ENCODE peak calls at places on chromosomes 11 and 22, in six cellular contexts. B is substantia nigra, X is pancreas, U is anterior cingulate cortex, A is heart right ventricle, M is DMS79 treated with DMSO at 0.1 percent for 48 hours. G is an unnamed sample.

GRCh38 chr22:45937960-45938359 is 39.0 kb downstream of the WNT7B start:
- DNase-seq in B (no peak), X (no peak), U (no peak), A (no peak), M (no peak), G (no peak)

GRCh38 chr22:20783844-20784723 is 10.2 kb downstream of the SERPIND1 start:
- DNase-seq in B (no peak), X (peak), U (peak), A (no peak), M (peak), G (peak)

GRCh38 chr22:19062139-19062789 is 59.9 kb downstream of the DGCR2 start:
- DNase-seq in B (no peak), X (peak), U (no peak), A (no peak), M (no peak), G (no peak)

GRCh38 chr11:45272701-45273100 is 13.4 kb downstream of the SYT13 start:
- DNase-seq in B (no peak), X (no peak), U (no peak), A (no peak), M (no peak), G (no peak)

GRCh38 chr11:6099577-6099976 is 7.9 kb upstream of the OR56B4 start:
- DNase-seq in B (no peak), X (no peak), U (no peak), A (no peak), M (no peak), G (no peak)

GRCh38 chr11:12166299-12167092 is 56.1 kb downstream of the MICAL2 start:
- DNase-seq in B (no peak), X (no peak), U (no peak), A (no peak), M (no peak), G (no peak)

GRCh38 chr11:120540744-120541143 is 29.2 kb downstream of the GRIK4 start:
- DNase-seq in B (no peak), X (no peak), U (no peak), A (no peak), M (no peak), G (peak)

GRCh38 chr22:41862160-41862529 is 29.2 kb downstream of the SREBF2 start:
- DNase-seq in B (no peak), X (no peak), U (no peak), A (no peak), M (peak), G (no peak)

GRCh38 chr22:27726726-27727449 is 74.7 kb downstream of the MN1 start:
- DNase-seq in B (no peak), X (no peak), U (peak), A (peak), M (peak), G (peak)

GRCh38 chr11:88115828-88116410 is 59.3 kb downstream of the RAB38 start:
- DNase-seq in B (no peak), X (no peak), U (no peak), A (no peak), M (no peak), G (peak)

GRCh38 chr11:13324709-13325108 is 47.1 kb downstream of the BMAL1 start:
- DNase-seq in B (no peak), X (no peak), U (no peak), A (no peak), M (no peak), G (no peak)

GRCh38 chr22:50599816-50600454 is 658 bp upstream of the MAPK8IP2 start:
- DNase-seq in B (peak), X (peak), U (peak), A (peak), M (no peak), G (peak)

G was measured in thyroid gland.